ENCODE peak calls at places on chromosomes 13 and 19, in seven cellular contexts. K, N, Y, J, M, G and I are unnamed samples.

GRCh38 chr13:33369073-33369472 is 83.5 kb upstream of the STARD13 start:
- DNase-seq in G (no peak), K (no peak), J (no peak), M (no peak), N (no peak), Y (no peak), I (no peak)

GRCh38 chr19:3360494-3361383 is 5.6 kb upstream of the NFIC start:
- DNase-seq in N (no peak), M (no peak), J (no peak), K (peak), Y (peak), G (peak), I (peak)

GRCh38 chr19:1615156-1615765 is 10.0 kb upstream of the UQCR11 start:
- DNase-seq in Y (no peak), G (no peak), J (no peak), K (no peak), N (no peak), M (no peak), I (no peak)

GRCh38 chr19:28553005-28553404 is 659.9 kb downstream of the UQCRFS1 start:
- DNase-seq in G (no peak), M (no peak), N (no peak), K (no peak), Y (no peak), J (peak), I (no peak)

GRCh38 chr19:3881272-3882040 is 971 bp downstream of the ATCAY start:
- DNase-seq in J (peak), K (no peak), M (no peak), N (no peak), G (no peak), Y (no peak), I (no peak)

GRCh38 chr13:52348983-52349780 is 56.8 kb downstream of the THSD1 start:
- DNase-seq in N (peak), Y (no peak), J (no peak), M (peak), G (no peak), K (no peak), I (no peak)

GRCh38 chr13:42747399-42747873 is 33.9 kb upstream of the FAM216B start:
- DNase-seq in M (peak), Y (no peak), J (no peak), G (no peak), N (peak), K (no peak), I (no peak)

GRCh38 chr13:36528105-36528504 is 95.8 kb downstream of the CCNA1 start:
- DNase-seq in M (no peak), Y (no peak), G (no peak), J (no peak), N (no peak), K (no peak), I (no peak)

GRCh38 chr13:42377640-42378382 is 105.9 kb downstream of the AKAP11 start:
- DNase-seq in J (no peak), N (no peak), G (no peak), M (no peak), Y (no peak), K (no peak), I (no peak)

DNA sequence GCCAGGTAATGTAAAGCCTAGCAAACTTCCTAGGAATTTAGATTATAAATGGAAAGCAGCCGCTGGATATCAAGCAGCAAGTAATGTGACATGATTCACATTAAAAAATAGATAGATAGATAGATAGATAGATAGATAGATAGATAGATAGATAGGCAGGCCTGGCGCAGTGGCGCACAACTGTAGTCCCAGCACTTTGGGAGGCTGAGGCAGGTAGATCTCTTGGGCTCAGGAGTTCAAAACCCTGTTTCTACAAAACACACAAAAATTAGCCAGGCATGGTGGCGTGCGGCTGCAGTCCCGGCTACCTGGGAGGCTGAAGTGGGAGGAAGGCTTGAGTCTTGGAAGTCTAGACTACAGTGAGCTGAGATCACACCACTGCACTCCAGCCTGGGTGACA is 236.9 kb downstream of the SLITRK6 start:
- DNase-seq in M (no peak), K (no peak), N (no peak), G (no peak), J (no peak), Y (no peak), I (no peak)
- TF ChIP-seq CTCF in M (no peak), K (no peak), N (no peak), G (no peak), J (no peak), Y (no peak), I (no peak)

GRCh38 chr13:22275393-22275792 is 604.5 kb downstream of the FGF9 start:
- DNase-seq in K (no peak), Y (no peak), G (no peak), J (no peak), M (no peak), N (no peak), I (no peak)

DNA sequence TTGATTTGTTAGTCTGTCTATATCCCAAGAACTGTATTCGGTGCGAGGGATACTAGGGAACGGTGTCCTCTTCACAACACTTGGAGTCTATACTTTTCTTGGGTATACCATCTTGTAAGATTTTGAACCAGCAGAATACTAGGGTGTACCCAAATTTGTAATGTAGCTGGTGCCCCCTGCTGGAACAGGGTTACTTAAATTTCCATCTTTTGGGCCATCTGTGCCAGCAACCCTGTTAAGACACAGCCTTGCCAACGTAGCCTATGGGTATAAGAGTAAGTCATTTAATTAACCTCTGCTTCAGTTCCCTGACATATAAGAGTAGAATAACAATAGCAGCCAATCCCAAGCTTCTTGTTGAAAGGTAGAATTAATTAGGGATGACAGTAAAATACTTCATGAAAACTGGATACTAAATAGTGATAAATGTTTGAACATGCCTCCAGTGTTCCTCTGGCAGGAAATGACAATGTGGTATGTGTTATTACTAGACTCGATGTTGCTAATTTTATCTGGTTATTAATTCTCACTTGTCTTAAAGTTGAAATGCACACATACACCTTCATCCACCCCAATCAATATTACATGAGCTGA is 607.6 kb downstream of the FGF9 start:
- DNase-seq in J (peak), K (peak), M (no peak), Y (no peak), G (peak), N (peak), I (peak)
- TF ChIP-seq CTCF in J (peak), K (peak), M (no peak), Y (peak), G (peak), N (peak), I (no peak)

GRCh38 chr19:51921949-51922348 is 5.3 kb upstream of the ZNF613 start:
- DNase-seq in J (no peak), Y (no peak), G (no peak), N (no peak), M (no peak), K (no peak), I (no peak)

GRCh38 chr19:51927859-51928258 is 587 bp downstream of the ZNF613 start:
- DNase-seq in K (no peak), M (no peak), Y (no peak), N (no peak), J (no peak), G (no peak), I (no peak)

GRCh38 chr19:51931921-51932320 is 4.6 kb downstream of the ZNF613 start:
- DNase-seq in M (no peak), K (no peak), Y (no peak), N (no peak), G (no peak), J (no peak), I (no peak)

GRCh38 chr19:51926426-51926783 is 867 bp upstream of the ZNF613 start:
- DNase-seq in Y (no peak), N (no peak), J (no peak), G (no peak), M (no peak), K (no peak), I (no peak)

DNA sequence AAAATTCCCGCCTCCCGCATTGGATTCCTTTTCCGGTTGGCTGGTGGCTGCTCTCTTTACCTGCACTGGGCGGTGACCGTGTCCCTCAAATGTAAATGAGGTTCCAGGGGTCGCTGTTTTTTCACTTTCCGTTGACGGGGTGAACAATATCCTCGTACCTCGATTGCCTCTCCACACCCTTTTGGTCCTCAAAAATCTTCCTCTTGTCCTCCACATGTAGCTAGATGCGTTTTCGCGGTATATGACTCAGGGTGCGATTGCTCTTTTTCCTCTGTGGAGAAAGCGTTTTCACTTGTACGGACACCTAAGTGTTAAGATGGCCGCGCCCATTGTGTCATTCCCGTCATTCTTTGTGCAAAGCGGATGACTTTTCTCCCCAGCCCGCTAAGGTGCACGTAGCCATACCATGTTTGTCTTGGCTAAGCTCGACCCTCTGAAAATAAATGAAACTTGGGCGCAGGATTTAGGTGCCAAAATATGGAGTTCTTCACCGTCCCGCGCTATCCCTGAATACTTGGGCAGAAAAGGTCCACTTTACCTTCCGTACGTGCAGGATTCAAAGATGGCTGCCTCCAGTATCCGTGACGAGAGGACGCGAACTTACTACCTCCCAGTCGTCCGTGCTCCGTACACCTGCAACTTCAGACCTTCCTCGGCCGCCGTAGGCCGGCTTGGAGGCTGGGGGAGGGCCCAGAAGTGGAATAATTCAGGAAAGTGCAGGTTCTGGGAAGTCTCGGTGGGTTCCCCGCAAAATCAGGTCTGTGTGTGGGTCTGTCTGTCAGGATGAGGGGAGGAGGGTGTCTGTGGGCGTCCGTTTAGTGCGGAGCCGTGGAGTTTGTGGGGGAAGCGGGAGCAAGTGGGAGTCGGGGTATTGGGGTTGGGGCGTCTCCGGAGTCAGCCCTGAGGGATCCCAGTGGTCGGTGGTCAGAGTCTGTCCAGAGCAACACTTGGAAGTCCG is at the start of gene ZNF613:
- DNase-seq in N (peak), M (peak), K (peak), Y (peak), J (peak), G (peak), I (peak)
- TF ChIP-seq CTCF in N (peak), M (peak), K (no peak), Y (peak), J (peak), G (peak), I (no peak)

GRCh38 chr19:57302727-57303401 is 17.4 kb upstream of the ZNF543 start:
- DNase-seq in J (no peak), G (no peak), Y (no peak), N (no peak), M (no peak), K (no peak), I (no peak)
- TF ChIP-seq CTCF in J (peak), G (no peak), Y (no peak), N (no peak), M (no peak), K (no peak), I (no peak)

DNA sequence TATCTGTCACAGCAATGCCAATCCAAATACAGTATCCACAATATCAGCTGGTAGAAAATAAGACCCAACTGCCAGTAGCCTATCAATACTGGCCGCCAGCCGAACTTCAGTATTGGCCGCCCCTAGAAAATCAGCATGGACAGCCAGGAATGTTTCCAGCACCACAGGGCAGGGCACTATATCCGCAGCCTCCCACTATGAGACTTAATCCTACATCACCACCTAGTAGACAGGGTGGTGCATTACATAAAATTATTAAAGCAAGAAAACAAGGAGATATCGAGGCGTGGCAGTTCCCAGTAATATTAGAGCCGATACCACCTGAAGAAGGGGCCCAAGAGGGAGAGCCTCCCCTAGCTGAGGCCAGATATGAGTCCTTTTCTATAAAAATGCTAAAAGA is 111.3 kb downstream of the ZNF486 start:
- DNase-seq in M (no peak), Y (no peak), K (peak), G (no peak), J (peak), N (no peak), I (peak)
- TF ChIP-seq CTCF in M (no peak), Y (peak), K (peak), G (no peak), J (peak), N (no peak), I (no peak)